ENCODE peak calls at places on chromosomes 5 and 9, in seven cellular contexts. E is keratinocyte, J is fibroblast of the aortic adventitia, D is colonic mucosa, X is cardiac muscle cell, B is foreskin fibroblast, O is bronchial epithelial cell. G is an unnamed sample.

GRCh38 chr5:40626834-40627233 is 52.9 kb upstream of the PTGER4 start:
- DNase-seq in E (no peak), J (no peak), D (no peak), X (no peak), B (no peak), O (no peak), G (no peak)

GRCh38 chr5:115186794-115187193 is 17.1 kb upstream of the TRIM36 start:
- DNase-seq in E (no peak), J (no peak), D (no peak), X (no peak), B (peak), O (no peak), G (no peak)

GRCh38 chr9:127942152-127943010 is 4.7 kb upstream of the DPM2 start:
- DNase-seq in E (no peak), J (peak), D (no peak), X (peak), B (peak), O (no peak), G (peak)

GRCh38 chr9:107751522-107752235 is 262.1 kb upstream of the KLF4 start:
- DNase-seq in E (peak), J (peak), D (peak), X (no peak), B (peak), O (peak), G (peak)

GRCh38 chr5:64914396-64914795 is 145.7 kb downstream of the CWC27 start:
- DNase-seq in E (no peak), J (peak), D (no peak), X (no peak), B (no peak), O (no peak), G (peak)

GRCh38 chr5:73796164-73797141 is 170.5 kb downstream of the ARHGEF28 start:
- DNase-seq in E (no peak), J (peak), D (no peak), X (peak), B (peak), O (peak), G (peak)

GRCh38 chr9:132011896-132012295 is 67.8 kb downstream of the MED27 start:
- DNase-seq in E (no peak), J (no peak), D (no peak), X (no peak), B (no peak), O (no peak), G (no peak)

GRCh38 chr5:123937230-123937629 is 425.3 kb downstream of the CSNK1G3 start:
- DNase-seq in E (peak), J (peak), D (peak), X (peak), B (peak), O (peak), G (peak)

GRCh38 chr9:92740446-92740961 is 24.1 kb downstream of the BICD2 start:
- DNase-seq in E (no peak), J (no peak), D (no peak), X (no peak), B (no peak), O (peak), G (no peak)
- H3K4me3 ChIP-seq in E (no peak), J (no peak), D (no peak), X (no peak), B (no peak), O (no peak), G (no peak)

GRCh38 chr9:15501179-15501578 is 9.6 kb downstream of the PSIP1 start:
- DNase-seq in E (no peak), J (no peak), D (no peak), X (no peak), B (no peak), O (no peak), G (no peak)
- TF ChIP-seq CTCF in E (no peak), J (peak), D (no peak), X (no peak), B (no peak), O (no peak), G (peak)

DNA sequence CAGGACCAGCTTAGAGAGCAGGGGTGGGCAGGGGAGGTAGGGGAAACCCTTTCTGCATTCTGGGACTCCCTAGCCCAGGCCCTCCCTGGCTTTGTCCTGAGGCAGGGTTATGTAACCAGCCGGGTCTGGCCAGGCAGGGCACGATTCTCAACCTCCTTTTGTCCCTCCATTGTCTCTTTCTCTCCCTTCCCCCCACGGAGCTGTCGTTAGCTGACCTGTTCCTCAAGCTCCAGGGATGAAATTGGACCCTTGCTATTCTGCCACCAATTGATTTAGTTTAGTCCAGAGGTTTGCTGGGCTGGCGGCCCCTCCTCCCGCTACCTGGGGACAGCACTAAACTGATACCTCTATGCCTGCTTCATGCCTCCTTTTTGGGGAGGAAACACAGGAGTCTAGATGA is 9.4 kb upstream of the NDST1 start:
- DNase-seq in E (no peak), J (no peak), D (no peak), X (no peak), B (no peak), O (no peak), G (no peak)
- H3K4me3 ChIP-seq in E (peak), J (peak), D (no peak), X (no peak), B (peak), O (peak), G (no peak)

GRCh38 chr5:35960328-35960727 is 21.9 kb upstream of the CAPSL start:
- DNase-seq in E (no peak), J (no peak), D (no peak), X (no peak), B (no peak), O (no peak), G (no peak)

DNA sequence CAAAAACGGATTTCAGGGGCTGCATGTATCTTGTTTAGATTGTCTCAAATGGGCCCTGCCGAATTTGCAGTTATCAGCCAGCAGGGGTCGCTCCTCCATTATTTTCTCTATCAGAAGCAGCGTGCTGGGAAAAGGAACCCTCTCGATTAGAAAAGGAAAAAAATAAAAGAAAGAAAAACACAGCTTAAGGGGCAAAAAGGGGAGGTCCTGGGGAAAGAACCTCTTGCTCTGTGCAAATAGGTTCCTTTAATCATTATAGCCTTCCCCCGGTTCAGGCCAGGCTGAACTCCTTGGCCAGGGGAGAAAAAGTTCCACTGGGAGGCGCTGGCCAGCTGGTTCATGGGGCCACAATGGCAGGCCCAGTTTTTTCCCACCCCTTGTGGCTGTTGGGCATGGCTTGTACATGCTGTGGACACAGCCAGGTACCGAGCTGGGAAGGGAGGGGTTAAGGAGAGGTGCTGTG is 25.0 kb upstream of the CAPSL start:
- DNase-seq in E (no peak), J (peak), D (peak), X (no peak), B (peak), O (no peak), G (no peak)
- TF ChIP-seq CTCF in E (peak), J (peak), D (peak), X (peak), B (peak), O (peak), G (peak)

DNA sequence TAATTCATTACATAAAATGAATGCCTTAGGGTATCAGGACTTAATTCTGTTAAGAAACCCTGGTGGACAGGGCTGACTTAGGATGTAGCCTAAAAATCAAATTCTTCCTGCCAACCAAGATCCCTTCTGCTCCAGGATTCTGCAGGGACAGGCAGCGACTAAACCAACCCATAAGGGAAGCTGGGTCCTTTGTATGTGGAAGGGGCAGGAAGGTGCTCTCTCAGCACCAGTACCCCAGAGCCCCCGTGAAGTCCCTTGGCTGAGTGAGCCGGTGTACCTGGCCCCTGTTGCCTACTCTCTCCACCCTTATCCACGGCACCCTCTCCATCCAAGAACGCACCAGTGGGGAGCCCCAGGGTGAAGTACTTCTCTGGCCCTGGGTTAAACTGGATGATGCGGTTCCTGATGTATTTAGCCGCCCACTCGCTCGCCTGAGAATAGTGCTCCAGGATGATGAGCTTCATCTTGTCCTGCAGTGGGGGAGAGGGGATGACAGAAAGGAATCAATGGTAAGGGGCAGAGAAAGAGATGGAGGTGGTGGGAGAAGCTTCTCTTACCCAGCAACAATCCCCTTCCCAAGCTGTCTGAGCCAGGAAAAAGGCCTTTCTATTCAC is 1.1 kb downstream of the GNPDA1 start:
- DNase-seq in E (no peak), J (no peak), D (no peak), X (no peak), B (no peak), O (no peak), G (no peak)
- H3K4me3 ChIP-seq in E (no peak), J (peak), D (peak), X (no peak), B (peak), O (no peak), G (peak)

GRCh38 chr9:98192503-98193335 is at the start of gene CORO2A:
- DNase-seq in E (peak), J (peak), D (peak), X (peak), B (peak), O (peak), G (peak)
- TF ChIP-seq CTCF in E (peak), J (peak), D (no peak), X (peak), B (peak), O (peak), G (peak)

DNA sequence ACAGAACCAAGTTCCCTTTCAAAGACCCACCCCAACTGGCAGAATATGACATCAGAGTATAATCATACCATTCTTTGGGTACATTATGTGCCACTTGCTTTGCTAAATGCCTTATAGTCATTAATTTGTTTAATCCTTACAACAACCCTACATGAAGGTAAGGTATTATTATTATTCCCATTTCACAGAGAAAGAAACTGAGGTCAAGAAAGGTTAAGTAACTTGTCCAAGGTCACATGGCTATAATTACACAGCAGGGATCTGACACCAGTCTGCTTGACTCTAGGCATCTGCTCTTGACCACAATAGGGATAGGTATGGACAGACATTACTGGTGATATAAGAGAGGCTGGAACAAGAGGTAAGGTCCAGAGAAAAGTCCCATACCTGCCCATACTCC is 1.2 kb downstream of the FCHSD1 start:
- DNase-seq in E (no peak), J (no peak), D (no peak), X (no peak), B (no peak), O (no peak), G (no peak)
- H3K4me3 ChIP-seq in E (no peak), J (no peak), D (no peak), X (no peak), B (no peak), O (no peak), G (no peak)

GRCh38 chr9:90032296-90033029 is 427.7 kb downstream of the GADD45G start:
- DNase-seq in E (no peak), J (no peak), D (no peak), X (no peak), B (no peak), O (peak), G (no peak)
- TF ChIP-seq CTCF in E (no peak), J (no peak), D (no peak), X (no peak), B (no peak), O (no peak), G (no peak)

DNA sequence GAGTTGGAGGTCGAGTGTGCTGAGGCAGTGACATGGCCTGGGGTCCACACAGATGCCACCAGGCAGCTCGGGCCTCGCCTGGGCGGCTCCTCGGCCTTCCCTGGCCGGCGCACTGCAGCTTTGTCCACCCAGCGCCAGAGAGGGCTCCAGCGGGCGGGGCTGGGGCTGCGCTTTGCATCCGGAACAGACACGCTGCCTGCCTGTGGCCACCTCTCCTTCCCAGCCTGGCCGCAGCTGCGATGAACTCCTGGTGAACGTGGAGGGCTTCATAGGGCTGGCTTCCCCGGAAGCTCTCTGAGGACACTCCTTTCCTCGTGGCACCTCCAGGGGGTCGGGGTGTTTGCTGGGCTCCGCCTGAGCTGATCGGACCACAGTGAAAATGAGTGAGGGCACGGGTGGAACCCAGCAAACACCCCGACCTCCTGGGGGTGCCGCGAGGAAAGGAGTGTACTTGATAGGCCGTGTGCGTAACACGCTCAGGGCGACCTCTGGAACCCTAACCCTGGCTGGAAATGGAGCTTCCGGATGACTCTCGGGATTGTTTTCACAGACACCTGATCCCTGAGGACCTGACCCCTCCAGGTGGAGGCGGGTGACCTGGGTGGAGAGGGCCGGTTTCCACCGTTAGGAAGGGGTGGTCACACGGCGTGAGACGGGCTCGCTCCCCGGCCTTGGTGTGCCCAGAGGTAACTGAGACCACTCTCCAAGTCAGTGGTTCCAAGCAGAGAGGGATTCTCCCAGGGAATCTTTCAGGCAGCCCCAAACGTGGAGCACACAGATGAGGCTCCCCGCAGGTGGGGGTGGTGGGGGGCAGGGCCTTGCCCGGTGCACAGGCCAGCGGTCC is 31.8 kb upstream of the RXRA start:
- DNase-seq in E (no peak), J (peak), D (no peak), X (no peak), B (peak), O (no peak), G (no peak)
- H3K4me3 ChIP-seq in E (no peak), J (peak), D (no peak), X (no peak), B (peak), O (no peak), G (no peak)

G was measured in astrocyte of the spinal cord.